ENCODE peak calls at places on chromosomes 4 and X, in four cellular contexts. One of them, this sample, is unnamed.

GRCh38 chr4:8410641-8411271 is 29.8 kb downstream of the ACOX3 start:
- DNase-seq in T follicular helper cell: no peak
- DNase-seq in NCI-H1417: peak
- DNase-seq in iris pigment epithelial cell: peak
- DNase-seq in this sample: peak

GRCh38 chrX:123878177-123878576 is 18.3 kb downstream of the XIAP start:
- DNase-seq in T follicular helper cell: no peak
- DNase-seq in NCI-H1417: no peak
- DNase-seq in iris pigment epithelial cell: peak
- DNase-seq in this sample: no peak

GRCh38 chrX:39936886-39937770 is 160.6 kb downstream of the BCOR start:
- DNase-seq in T follicular helper cell: no peak
- DNase-seq in NCI-H1417: no peak
- DNase-seq in iris pigment epithelial cell: no peak
- DNase-seq in this sample: no peak

GRCh38 chr4:136121431-136121830 is 1410.9 kb downstream of the PCDH18 start:
- DNase-seq in T follicular helper cell: no peak
- DNase-seq in NCI-H1417: no peak
- DNase-seq in iris pigment epithelial cell: peak
- DNase-seq in this sample: peak

GRCh38 chrX:53078943-53079342 is 3.2 kb upstream of the TSPYL2 start:
- DNase-seq in T follicular helper cell: no peak
- DNase-seq in NCI-H1417: no peak
- DNase-seq in iris pigment epithelial cell: no peak
- DNase-seq in this sample: no peak

GRCh38 chr4:24763631-24764302 is 31.6 kb upstream of the SOD3 start:
- DNase-seq in T follicular helper cell: no peak
- DNase-seq in NCI-H1417: peak
- DNase-seq in iris pigment epithelial cell: peak
- DNase-seq in this sample: peak

GRCh38 chr4:15104825-15105224 is 102.5 kb downstream of the CPEB2 start:
- DNase-seq in T follicular helper cell: no peak
- DNase-seq in NCI-H1417: no peak
- DNase-seq in iris pigment epithelial cell: peak
- DNase-seq in this sample: no peak

GRCh38 chrX:44459501-44459900 is 83.2 kb downstream of the FUNDC1 start:
- DNase-seq in T follicular helper cell: no peak
- DNase-seq in NCI-H1417: no peak
- DNase-seq in iris pigment epithelial cell: no peak
- DNase-seq in this sample: peak

GRCh38 chr4:98851806-98852205 is 77.1 kb downstream of the EIF4E start:
- DNase-seq in T follicular helper cell: no peak
- DNase-seq in NCI-H1417: no peak
- DNase-seq in iris pigment epithelial cell: peak
- DNase-seq in this sample: no peak

GRCh38 chr4:125979868-125980412 is 665.2 kb downstream of the FAT4 start:
- DNase-seq in T follicular helper cell: no peak
- DNase-seq in NCI-H1417: no peak
- DNase-seq in iris pigment epithelial cell: no peak
- DNase-seq in this sample: no peak

GRCh38 chrX:54237014-54237413 is 54.0 kb upstream of the FAM120C start:
- DNase-seq in T follicular helper cell: no peak
- DNase-seq in NCI-H1417: no peak
- DNase-seq in iris pigment epithelial cell: no peak
- DNase-seq in this sample: no peak

GRCh38 chr4:141540643-141541042 is 95.7 kb upstream of the IL15 start:
- DNase-seq in T follicular helper cell: no peak
- DNase-seq in NCI-H1417: no peak
- DNase-seq in iris pigment epithelial cell: peak
- DNase-seq in this sample: peak

GRCh38 chr4:32087211-32087610 is 1367.0 kb downstream of the PCDH7 start:
- DNase-seq in T follicular helper cell: no peak
- DNase-seq in NCI-H1417: no peak
- DNase-seq in iris pigment epithelial cell: no peak
- DNase-seq in this sample: no peak

GRCh38 chr4:27089186-27089585 is 228.5 kb downstream of the STIM2 start:
- DNase-seq in T follicular helper cell: no peak
- DNase-seq in NCI-H1417: no peak
- DNase-seq in iris pigment epithelial cell: no peak
- DNase-seq in this sample: no peak

GRCh38 chrX:54715621-54716020 is 82.4 kb downstream of the ITIH6 start:
- DNase-seq in T follicular helper cell: no peak
- DNase-seq in NCI-H1417: no peak
- DNase-seq in iris pigment epithelial cell: no peak
- DNase-seq in this sample: peak

GRCh38 chr4:632391-632790 is 7.0 kb downstream of the PDE6B start:
- DNase-seq in T follicular helper cell: no peak
- DNase-seq in NCI-H1417: no peak
- DNase-seq in iris pigment epithelial cell: no peak
- DNase-seq in this sample: no peak

GRCh38 chrX:136954930-136955329 is 74.4 kb upstream of the RBMX start:
- DNase-seq in T follicular helper cell: no peak
- DNase-seq in NCI-H1417: no peak
- DNase-seq in iris pigment epithelial cell: peak
- DNase-seq in this sample: peak

GRCh38 chr4:149009223-149009622 is 567.0 kb upstream of the NR3C2 start:
- DNase-seq in T follicular helper cell: no peak
- DNase-seq in NCI-H1417: no peak
- DNase-seq in iris pigment epithelial cell: no peak
- DNase-seq in this sample: no peak

GRCh38 chr4:94852601-94853000 is 94.8 kb downstream of the BMPR1B start:
- DNase-seq in T follicular helper cell: no peak
- DNase-seq in NCI-H1417: no peak
- DNase-seq in iris pigment epithelial cell: no peak
- DNase-seq in this sample: no peak

GRCh38 chr4:101304916-101305315 is 42.4 kb downstream of the PPP3CA start:
- DNase-seq in T follicular helper cell: no peak
- DNase-seq in NCI-H1417: no peak
- DNase-seq in iris pigment epithelial cell: peak
- DNase-seq in this sample: peak

GRCh38 chrX:65866146-65866545 is 173.7 kb downstream of the VSIG4 start:
- DNase-seq in T follicular helper cell: no peak
- DNase-seq in NCI-H1417: no peak
- DNase-seq in iris pigment epithelial cell: no peak
- DNase-seq in this sample: no peak

GRCh38 chr4:144712775-144713174 is 66.8 kb downstream of the HHIP start:
- DNase-seq in T follicular helper cell: no peak
- DNase-seq in NCI-H1417: no peak
- DNase-seq in iris pigment epithelial cell: no peak
- DNase-seq in this sample: peak

GRCh38 chrX:47185241-47185640 is 8.4 kb upstream of the UBA1 start:
- DNase-seq in T follicular helper cell: no peak
- DNase-seq in NCI-H1417: no peak
- DNase-seq in iris pigment epithelial cell: no peak
- DNase-seq in this sample: no peak

GRCh38 chr4:149896428-149896827 is 80.8 kb upstream of the IQCM start:
- DNase-seq in T follicular helper cell: no peak
- DNase-seq in NCI-H1417: peak
- DNase-seq in iris pigment epithelial cell: peak
- DNase-seq in this sample: peak

GRCh38 chrX:115584715-115585114 is 23.7 kb downstream of the PLS3 start:
- DNase-seq in T follicular helper cell: no peak
- DNase-seq in NCI-H1417: no peak
- DNase-seq in iris pigment epithelial cell: peak
- DNase-seq in this sample: peak

GRCh38 chr4:74874785-74875367 is 58.0 kb upstream of the PARM1 start:
- DNase-seq in T follicular helper cell: no peak
- DNase-seq in NCI-H1417: peak
- DNase-seq in iris pigment epithelial cell: peak
- DNase-seq in this sample: peak

GRCh38 chr4:134544303-134544761 is 342.7 kb upstream of the PABPC4L start:
- DNase-seq in T follicular helper cell: no peak
- DNase-seq in NCI-H1417: no peak
- DNase-seq in iris pigment epithelial cell: no peak
- DNase-seq in this sample: peak

GRCh38 chrX:42695800-42696358 is 82.1 kb downstream of the PPP1R2C start:
- DNase-seq in T follicular helper cell: no peak
- DNase-seq in NCI-H1417: no peak
- DNase-seq in iris pigment epithelial cell: no peak
- DNase-seq in this sample: no peak

This sample was measured in PC-3.